ENCODE peak calls at places on chromosomes 3 and 15, in four cellular contexts. L is NCI-H1417, I is H4, A is HCT116. E is an unnamed sample.

GRCh38 chr15:68608206-68608843 is 29.5 kb downstream of the CORO2B start:
- DNase-seq in L (no peak), I (no peak), A (no peak), E (peak)

GRCh38 chr3:190172751-190173150 is 52.1 kb upstream of the P3H2 start:
- DNase-seq in L (no peak), I (no peak), A (no peak), E (no peak)

GRCh38 chr3:20186600-20187004 is 596 bp upstream of the SGO1 start:
- DNase-seq in L (no peak), I (no peak), A (no peak), E (no peak)

GRCh38 chr3:150469031-150469930 is 61.2 kb downstream of the TSC22D2 start:
- DNase-seq in L (no peak), I (peak), A (peak), E (no peak)

GRCh38 chr3:72625616-72626337 is 222.5 kb downstream of the SHQ1 start:
- DNase-seq in L (no peak), I (no peak), A (no peak), E (no peak)

GRCh38 chr15:52102468-52102867 is 10.1 kb downstream of the BCL2L10 start:
- DNase-seq in L (no peak), I (peak), A (no peak), E (no peak)

GRCh38 chr3:158642474-158643210 is 1.7 kb upstream of the GFM1 start:
- DNase-seq in L (no peak), I (no peak), A (no peak), E (no peak)

GRCh38 chr15:25784876-25785642 is 78.1 kb downstream of the ATP10A start:
- DNase-seq in L (no peak), I (peak), A (no peak), E (no peak)

GRCh38 chr3:122944671-122945151 is 82.9 kb downstream of the SEMA5B start:
- DNase-seq in L (peak), I (no peak), A (no peak), E (no peak)

GRCh38 chr15:90482124-90483011 is 47.4 kb upstream of the CRTC3 start:
- DNase-seq in L (peak), I (peak), A (peak), E (no peak)

GRCh38 chr3:129031476-129032215 is 28.9 kb upstream of the GP9 start:
- DNase-seq in L (no peak), I (no peak), A (no peak), E (no peak)

GRCh38 chr3:165854696-165855095 is 17.5 kb upstream of the BCHE start:
- DNase-seq in L (no peak), I (peak), A (no peak), E (no peak)

GRCh38 chr15:68789921-68790575 is 30.6 kb downstream of the ANP32A start:
- DNase-seq in L (peak), I (no peak), A (no peak), E (no peak)

GRCh38 chr3:42855547-42856380 is 19.9 kb downstream of the CYP8B1 start:
- DNase-seq in L (no peak), I (no peak), A (no peak), E (no peak)

GRCh38 chr15:75176404-75176761 is 25.3 kb upstream of the C15orf39 start:
- DNase-seq in L (no peak), I (no peak), A (no peak), E (no peak)

GRCh38 chr3:125375950-125376679 is 990 bp upstream of the ZNF148 start:
- DNase-seq in L (peak), I (no peak), A (no peak), E (no peak)

GRCh38 chr15:49619226-49619625 is 1.4 kb downstream of the FAM227B start:
- DNase-seq in L (no peak), I (no peak), A (no peak), E (no peak)

GRCh38 chr15:25185156-25185710 is 230.4 kb downstream of the SNRPN start:
- DNase-seq in L (no peak), I (no peak), A (no peak), E (peak)

GRCh38 chr3:14224895-14225294 is 46.3 kb downstream of the LSM3 start:
- DNase-seq in L (no peak), I (peak), A (no peak), E (no peak)

GRCh38 chr15:52191207-52191606 is at the start of gene GNB5:
- DNase-seq in L (no peak), I (no peak), A (no peak), E (no peak)

GRCh38 chr3:185250247-185250646 is 3.6 kb downstream of the EHHADH start:
- DNase-seq in L (no peak), I (no peak), A (no peak), E (no peak)

GRCh38 chr3:184593201-184593922 is 31.8 kb downstream of the EPHB3 start:
- DNase-seq in L (no peak), I (no peak), A (no peak), E (no peak)

GRCh38 chr3:107629556-107629955 is 106.8 kb downstream of the BBX start:
- DNase-seq in L (no peak), I (peak), A (no peak), E (no peak)

GRCh38 chr15:31263751-31264533 is 62.7 kb upstream of the KLF13 start:
- DNase-seq in L (peak), I (no peak), A (no peak), E (peak)

GRCh38 chr3:104952587-104952986 is 414.1 kb upstream of the ALCAM start:
- DNase-seq in L (no peak), I (peak), A (no peak), E (no peak)

GRCh38 chr15:40333922-40334492 is 6.7 kb downstream of the CCDC9B start:
- DNase-seq in L (peak), I (peak), A (no peak), E (peak)

GRCh38 chr15:85955501-85956391 is 123.9 kb upstream of the AGBL1 start:
- DNase-seq in L (no peak), I (no peak), A (no peak), E (no peak)

GRCh38 chr3:169657351-169658124 is 6.0 kb downstream of the MECOM start:
- DNase-seq in L (peak), I (peak), A (no peak), E (no peak)

GRCh38 chr3:156704370-156705036 is 30.1 kb downstream of the TIPARP start:
- DNase-seq in L (no peak), I (no peak), A (no peak), E (no peak)

GRCh38 chr15:65393091-65393490 is 15.3 kb upstream of the IGDCC3 start:
- DNase-seq in L (no peak), I (no peak), A (no peak), E (peak)

GRCh38 chr3:185308126-185308754 is 54.4 kb upstream of the EHHADH start:
- DNase-seq in L (peak), I (peak), A (peak), E (no peak)

GRCh38 chr15:92277776-92278175 is 115.9 kb upstream of the ST8SIA2 start:
- DNase-seq in L (peak), I (no peak), A (peak), E (no peak)

GRCh38 chr3:194103475-194103874 is 32.5 kb upstream of the HES1 start:
- DNase-seq in L (no peak), I (no peak), A (no peak), E (no peak)

GRCh38 chr3:137304313-137305056 is 346.7 kb downstream of the IL20RB start:
- DNase-seq in L (no peak), I (no peak), A (no peak), E (no peak)

GRCh38 chr15:99977945-99978344 is 244.7 kb upstream of the LYSMD4 start:
- DNase-seq in L (no peak), I (no peak), A (no peak), E (no peak)

GRCh38 chr15:92059036-92059970 is 205.8 kb downstream of the SLCO3A1 start:
- DNase-seq in L (no peak), I (no peak), A (no peak), E (peak)

GRCh38 chr3:190053919-190054672 is 66.6 kb downstream of the P3H2 start:
- DNase-seq in L (no peak), I (peak), A (peak), E (peak)

GRCh38 chr3:114974387-114974786 is 172.7 kb downstream of the ZBTB20 start:
- DNase-seq in L (no peak), I (no peak), A (no peak), E (no peak)